ENCODE peak calls at places on chromosome 13, in eight cellular contexts. I is activated gamma-delta T cell treated with Interleukin-2 at 50 U/mL for 16 hours; J is stimulated activated CD8-positive, alpha-beta memory T cell treated with anti-CD3 and anti-CD28 coated beads, Interleukin-7, amount 100 ng/mL, for 48 hours; Z is HEK293T; M is Calu3; O is NCI-H2081; A is COR-L47; F is frontal cortex. G is an unnamed sample.

GRCh38 chr13:33264620-33264978 is 21.0 kb downstream of the STARD13 start:
- DNase-seq in I (no peak), J (no peak), Z (no peak), M (no peak), O (no peak), A (no peak), F (no peak), G (no peak)

GRCh38 chr13:36475468-36475867 is 43.2 kb downstream of the CCNA1 start:
- DNase-seq in I (no peak), J (no peak), Z (no peak), M (peak; percentile 25), O (peak; percentile 6), A (peak; percentile 45), F (no peak), G (no peak)

GRCh38 chr13:73608731-73609485 is 525.3 kb downstream of the KLF12 start:
- DNase-seq in I (no peak), J (no peak), Z (peak; percentile 59), M (no peak), O (peak; percentile 58), A (peak; percentile 76), F (no peak), G (no peak)

GRCh38 chr13:42401376-42401775 is 129.4 kb downstream of the AKAP11 start:
- DNase-seq in I (no peak), J (no peak), Z (no peak), M (no peak), O (no peak), A (no peak), F (no peak), G (no peak)

GRCh38 chr13:21012841-21013681 is 48.3 kb downstream of the LATS2 start:
- DNase-seq in I (no peak), J (no peak), Z (no peak), M (no peak), O (no peak), A (no peak), F (no peak), G (no peak)

GRCh38 chr13:89267734-89268133 is 1596.6 kb downstream of the SLITRK5 start:
- DNase-seq in I (no peak), J (no peak), Z (no peak), M (no peak), O (no peak), A (no peak), F (no peak), G (no peak)

GRCh38 chr13:109883181-109884180 is 97.1 kb upstream of the IRS2 start:
- DNase-seq in I (no peak), J (no peak), Z (no peak), M (no peak), O (no peak), A (no peak), F (no peak), G (no peak)

GRCh38 chr13:36778083-36778671 is 40.8 kb upstream of the RFXAP start:
- DNase-seq in I (no peak), J (no peak), Z (no peak), M (no peak), O (no peak), A (no peak), F (no peak), G (no peak)

GRCh38 chr13:33014291-33014690 is 1.9 kb upstream of the KL start:
- DNase-seq in I (no peak), J (no peak), Z (no peak), M (no peak), O (no peak), A (no peak), F (no peak), G (no peak)

GRCh38 chr13:48892311-48892710 is 83.4 kb upstream of the FNDC3A start:
- DNase-seq in I (no peak), J (no peak), Z (no peak), M (no peak), O (no peak), A (no peak), F (peak; percentile 14), G (no peak)

GRCh38 chr13:55298201-55298600 is 1842.5 kb upstream of the PRR20A start:
- DNase-seq in I (no peak), J (no peak), Z (no peak), M (no peak), O (no peak), A (no peak), F (no peak), G (no peak)

GRCh38 chr13:97749174-97749573 is 204.3 kb upstream of the IPO5 start:
- DNase-seq in I (no peak), J (no peak), Z (no peak), M (peak; percentile 1), O (no peak), A (no peak), F (no peak), G (no peak)

GRCh38 chr13:98285317-98285716 is 108.2 kb upstream of the RNF113B start:
- DNase-seq in I (no peak), J (no peak), Z (no peak), M (no peak), O (peak; percentile 91), A (peak; percentile 79), F (no peak), G (no peak)

GRCh38 chr13:28467034-28467433 is 27.9 kb downstream of the FLT1 start:
- DNase-seq in I (no peak), J (no peak), Z (peak; percentile 31), M (no peak), O (no peak), A (no peak), F (no peak), G (no peak)

GRCh38 chr13:46640843-46641242 is 87.9 kb downstream of the LRCH1 start:
- DNase-seq in I (no peak), J (no peak), Z (no peak), M (no peak), O (no peak), A (no peak), F (no peak), G (no peak)

GRCh38 chr13:38620876-38621275 is 66.0 kb upstream of the FREM2 start:
- DNase-seq in I (no peak), J (no peak), Z (no peak), M (no peak), O (no peak), A (no peak), F (no peak), G (no peak)

GRCh38 chr13:96996097-96996496 is 1.8 kb upstream of the OXGR1 start:
- DNase-seq in I (no peak), J (no peak), Z (no peak), M (no peak), O (no peak), A (no peak), F (no peak), G (no peak)

GRCh38 chr13:39676315-39676876 is 20.9 kb downstream of the COG6 start:
- DNase-seq in I (peak; percentile 7), J (no peak), Z (no peak), M (peak; percentile 16), O (peak; percentile 36), A (peak; percentile 72), F (no peak), G (no peak)

G was measured in T-helper 22 cell.